ENCODE peak calls at places on chromosomes 11 and 22, in seven cellular contexts. O is gastrocnemius medialis, R is mammary epithelial cell, N is right atrium auricular region, Y is A549, D is left ventricle myocardium inferior, G is pancreas. C is an unnamed sample.
A peak's percentile ranks its signal among the peaks of the same experiment; 100 is the strongest.

GRCh38 chr11:63906585-63906984 is 10.4 kb downstream of the RCOR2 start:
- DNase-seq in O (no peak), R (no peak), N (no peak), Y (no peak), D (no peak), G (no peak), C (no peak)

GRCh38 chr11:1302461-1303073 is 6.9 kb downstream of the TOLLIP start:
- DNase-seq in O (no peak), R (no peak), N (peak; percentile 34), Y (no peak), D (no peak), G (peak; percentile 58), C (peak; percentile 70)

GRCh38 chr11:12090761-12091261 is 19.6 kb upstream of the MICAL2 start:
- DNase-seq in O (no peak), R (peak; percentile 97), N (no peak), Y (no peak), D (no peak), G (no peak), C (peak; percentile 48)

GRCh38 chr11:114472661-114473060 is 33.4 kb downstream of the REXO2 start:
- DNase-seq in O (no peak), R (no peak), N (no peak), Y (no peak), D (no peak), G (no peak), C (no peak)

GRCh38 chr22:19970479-19971275 is 29.1 kb upstream of the TXNRD2 start:
- DNase-seq in O (peak; percentile 55), R (no peak), N (no peak), Y (peak; percentile 62), D (peak; percentile 71), G (peak; percentile 90), C (peak; percentile 61)

GRCh38 chr22:31828739-31829138 is 74.9 kb downstream of the DEPDC5 start:
- DNase-seq in O (no peak), R (peak; percentile 2), N (no peak), Y (no peak), D (no peak), G (no peak), C (no peak)

GRCh38 chr22:42313804-42314581 is 43.5 kb upstream of the TCF20 start:
- DNase-seq in O (peak; percentile 21), R (peak; percentile 84), N (no peak), Y (peak; percentile 13), D (peak; percentile 45), G (peak; percentile 83), C (peak; percentile 84)

GRCh38 chr22:44407404-44408226 is 90.4 kb downstream of the RTL6 start:
- DNase-seq in O (no peak), R (no peak), N (no peak), Y (no peak), D (peak; percentile 28), G (peak; percentile 43), C (no peak)

GRCh38 chr22:27748355-27749168 is 53.0 kb downstream of the MN1 start:
- DNase-seq in O (no peak), R (peak; percentile 76), N (no peak), Y (no peak), D (no peak), G (no peak), C (no peak)

GRCh38 chr22:49042877-49043859 is 784.5 kb downstream of the BRD1 start:
- DNase-seq in O (no peak), R (no peak), N (no peak), Y (no peak), D (no peak), G (no peak), C (no peak)
- H3K4me1 ChIP-seq in O (no peaks in the 10 kb centered on the region), R (no peaks in the 10 kb centered on the region), N (no peaks in the 10 kb centered on the region), Y (no peaks in the 10 kb centered on the region), D (no peaks in the 10 kb centered on the region), G (no peaks in the 10 kb centered on the region), C (no peaks in the 10 kb centered on the region)

GRCh38 chr11:68016161-68016903 is 6.2 kb downstream of the ALDH3B1 start:
- DNase-seq in O (no peak), R (no peak), N (no peak), Y (no peak), D (no peak), G (no peak), C (no peak)
- H3K4me1 ChIP-seq in O (no peaks in the 10 kb centered on the region), R (peaks cover 53% of the 10 kb centered on the region), N (peaks cover 12% of the 10 kb centered on the region), Y (peaks cover 93% of the 10 kb centered on the region), D (peaks cover 9% of the 10 kb centered on the region), G (peaks cover 4% of the 10 kb centered on the region), C (no peaks in the 10 kb centered on the region)

DNA sequence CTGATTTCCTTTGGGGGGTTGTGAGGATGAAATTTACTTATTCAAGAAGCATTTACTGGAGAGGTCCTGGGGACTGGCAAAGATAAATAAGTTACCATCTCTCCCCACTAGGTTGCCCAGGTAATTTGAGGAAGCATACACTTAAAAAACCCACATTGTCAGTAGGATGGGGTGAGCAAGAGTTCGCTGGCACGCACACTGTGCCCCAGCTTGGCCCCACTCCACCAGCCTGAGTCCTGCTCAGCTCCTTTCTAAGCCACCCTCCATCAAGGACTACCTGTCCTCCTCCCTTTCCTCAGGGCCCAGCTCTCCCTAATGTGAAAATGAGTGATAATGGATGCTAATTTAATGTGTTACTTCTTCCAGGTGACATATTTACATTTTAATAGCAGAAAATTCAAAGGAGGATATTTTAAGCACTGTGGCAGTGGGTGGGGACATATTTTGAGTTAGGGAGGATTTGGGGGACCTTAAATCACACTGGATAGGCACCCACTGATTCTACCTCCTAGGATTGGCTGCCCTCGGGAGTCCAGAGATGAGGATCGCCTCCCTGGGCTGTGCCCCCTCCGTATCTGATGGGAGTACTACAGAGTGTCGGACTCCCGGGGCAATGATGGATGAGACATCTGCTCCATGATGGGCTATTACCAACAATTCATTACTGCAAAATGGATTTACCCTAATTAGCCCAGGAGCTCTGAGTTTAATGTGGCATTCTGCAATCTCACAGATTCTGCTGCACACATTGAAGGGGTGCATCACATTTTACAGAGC is 216.7 kb upstream of the PLET1 start:
- DNase-seq in O (no peak), R (no peak), N (no peak), Y (no peak), D (no peak), G (no peak), C (no peak)
- H3K4me1 ChIP-seq in O (no peaks in the 10 kb centered on the region), R (no peaks in the 10 kb centered on the region), N (no peaks in the 10 kb centered on the region), Y (no peaks in the 10 kb centered on the region), D (no peaks in the 10 kb centered on the region), G (no peaks in the 10 kb centered on the region), C (no peaks in the 10 kb centered on the region)

GRCh38 chr11:67282876-67283371 is 6.2 kb upstream of the ANKRD13D start:
- DNase-seq in O (no peak), R (no peak), N (no peak), Y (no peak), D (peak; percentile 12), G (no peak), C (no peak)
- H3K4me1 ChIP-seq in O (peaks cover 15% of the 10 kb centered on the region), R (peaks cover 3% of the 10 kb centered on the region), N (peaks cover 41% of the 10 kb centered on the region), Y (peaks cover 6% of the 10 kb centered on the region), D (peaks cover 64% of the 10 kb centered on the region), G (peaks cover 8% of the 10 kb centered on the region), C (peaks cover 28% of the 10 kb centered on the region)

DNA sequence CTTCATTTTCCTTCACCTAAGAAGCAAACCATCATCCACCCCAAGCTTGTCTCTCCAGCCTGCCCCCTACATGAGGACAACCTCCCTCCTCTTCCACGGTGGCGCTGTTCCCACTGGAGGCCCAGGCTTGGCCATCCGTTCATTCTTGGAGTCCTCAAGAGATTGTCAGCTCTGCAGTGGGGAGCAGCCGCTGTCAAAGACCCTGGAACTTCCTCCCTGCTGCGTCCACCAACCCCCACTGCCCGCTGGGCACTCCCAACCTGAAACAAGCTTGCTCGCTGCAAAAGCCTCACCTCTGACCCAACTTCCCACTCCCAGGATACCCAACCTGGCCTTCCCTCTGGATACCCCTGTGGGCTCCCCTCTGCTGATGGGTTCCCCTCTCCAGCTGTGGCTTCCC is 10.4 kb upstream of the CD81 start:
- DNase-seq in O (no peak), R (no peak), N (no peak), Y (no peak), D (no peak), G (no peak), C (no peak)
- H3K4me1 ChIP-seq in O (no peaks in the 10 kb centered on the region), R (no peaks in the 10 kb centered on the region), N (peaks cover 37% of the 10 kb centered on the region), Y (no peaks in the 10 kb centered on the region), D (peaks cover 37% of the 10 kb centered on the region), G (no peaks in the 10 kb centered on the region), C (peaks cover 18% of the 10 kb centered on the region)

GRCh38 chr11:72763823-72764222 is 11.6 kb upstream of the ARAP1 start:
- DNase-seq in O (no peak), R (no peak), N (no peak), Y (no peak), D (no peak), G (no peak), C (no peak)
- H3K4me1 ChIP-seq in O (peaks cover 13% of the 10 kb centered on the region), R (no peaks in the 10 kb centered on the region), N (peaks cover 16% of the 10 kb centered on the region), Y (peaks cover 8% of the 10 kb centered on the region), D (peaks cover 16% of the 10 kb centered on the region), G (peaks cover 9% of the 10 kb centered on the region), C (peaks cover 26% of the 10 kb centered on the region)

GRCh38 chr11:17387280-17387679 is 1.2 kb downstream of the KCNJ11 start:
- DNase-seq in O (no peak), R (no peak), N (no peak), Y (no peak), D (no peak), G (no peak), C (no peak)

GRCh38 chr11:17389957-17390649 is 1.6 kb upstream of the KCNJ11 start:
- DNase-seq in O (peak; percentile 23), R (no peak), N (no peak), Y (no peak), D (no peak), G (no peak), C (no peak)

GRCh38 chr11:17387811-17388210 is 648 bp downstream of the KCNJ11 start:
- DNase-seq in O (peak; percentile 67), R (no peak), N (no peak), Y (no peak), D (no peak), G (no peak), C (no peak)

GRCh38 chr11:17389205-17389956 is 922 bp upstream of the KCNJ11 start:
- DNase-seq in O (peak; percentile 94), R (peak; percentile 65), N (no peak), Y (peak; percentile 76), D (peak; percentile 78), G (peak; percentile 94), C (peak; percentile 96)

DNA sequence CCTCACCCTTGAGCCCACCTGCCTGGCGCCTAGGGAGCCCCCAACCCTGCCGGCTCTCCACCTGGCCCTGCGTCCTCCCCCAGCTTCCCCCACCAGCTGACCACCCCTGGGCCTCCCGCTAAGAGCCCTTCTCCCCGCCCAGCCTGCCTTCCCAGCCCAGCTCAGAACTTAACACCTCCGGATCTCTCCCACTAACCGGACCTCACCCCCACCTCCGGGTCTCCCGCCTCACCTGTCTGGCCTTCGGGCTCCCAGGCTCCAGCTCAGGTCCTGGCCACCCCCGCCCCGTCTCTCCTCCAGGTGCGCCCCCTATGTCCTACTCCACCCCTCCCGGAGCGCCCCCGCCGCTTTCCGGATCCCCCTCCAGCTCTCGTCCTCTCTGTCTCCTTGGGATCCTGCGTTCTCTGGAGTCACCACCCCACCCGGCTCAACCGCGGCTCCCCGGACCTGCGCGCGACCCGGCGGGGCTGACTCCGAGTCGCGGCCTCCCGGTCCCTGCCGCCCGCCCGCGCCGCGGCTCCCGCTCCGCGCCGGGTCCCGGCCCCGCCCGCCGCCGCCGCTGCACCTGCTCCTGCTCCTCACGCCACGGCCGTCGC is at the start of gene KCNJ11:
- DNase-seq in O (peak; percentile 62), R (no peak), N (no peak), Y (peak; percentile 29), D (no peak), G (no peak), C (peak; percentile 51)
- H3K4me1 ChIP-seq in O (peaks cover 18% of the 10 kb centered on the region), R (no peaks in the 10 kb centered on the region), N (peaks cover 38% of the 10 kb centered on the region), Y (peaks cover 3% of the 10 kb centered on the region), D (peaks cover 44% of the 10 kb centered on the region), G (peaks cover 6% of the 10 kb centered on the region), C (peaks cover 30% of the 10 kb centered on the region)

C was measured in thyroid gland.